ENCODE peak calls at places on chromosomes 16 and 17, in ten cellular contexts. T is H9; D is stimulated activated CD8-positive, alpha-beta memory T cell treated with anti-CD3 and anti-CD28 coated beads, Interleukin-7, amount 100 ng/mL, for 24 hours; R is cerebellar cortex; U is GM04503; A is NCI-H1436 treated with DMSO at 0.1 percent for 48 hours; J is activated T-cell treated with anti-CD3 and anti-CD28 coated beads, Interleukin-2, amount 50 U/mL, for 72 hours; I is Kasumi-1; Z is activated effector memory CD4-positive, alpha-beta T cell treated with Interleukin-2 at 50 U/mL for 16 hours; M is kidney glomerular epithelial cell. P is an unnamed sample.

GRCh38 chr17:13230908-13231307 is 213.1 kb upstream of the ELAC2 start:
- DNase-seq in T (no peak), D (no peak), R (no peak), U (no peak), A (no peak), J (no peak), I (no peak), Z (no peak), M (no peak), P (no peak)

GRCh38 chr17:69857412-69857835 is 217.6 kb upstream of the KCNJ16 start:
- DNase-seq in T (no peak), D (no peak), R (no peak), U (peak; percentile 80), A (no peak), J (no peak), I (no peak), Z (no peak), M (peak; percentile 19), P (no peak)

GRCh38 chr17:20114466-20114865 is 105.3 kb downstream of the SPECC1 start:
- DNase-seq in T (no peak), D (no peak), R (no peak), U (no peak), A (no peak), J (no peak), I (no peak), Z (no peak), M (no peak), P (no peak)

GRCh38 chr16:74944466-74944865 is 40.5 kb downstream of the WDR59 start:
- DNase-seq in T (no peak), D (no peak), R (no peak), U (no peak), A (no peak), J (no peak), I (no peak), Z (no peak), M (no peak), P (no peak)

GRCh38 chr17:67582632-67583230 is 135.0 kb upstream of the NOL11 start:
- DNase-seq in T (no peak), D (no peak), R (no peak), U (no peak), A (no peak), J (no peak), I (no peak), Z (no peak), M (peak; percentile 91), P (no peak)

GRCh38 chr17:55157165-55157564 is 107.6 kb upstream of the HLF start:
- DNase-seq in T (no peak), D (no peak), R (peak; percentile 10), U (no peak), A (no peak), J (no peak), I (no peak), Z (no peak), M (peak; percentile 10), P (no peak)

GRCh38 chr17:32357615-32358014 is 7.7 kb downstream of the ZNF207 start:
- DNase-seq in T (no peak), D (no peak), R (no peak), U (no peak), A (no peak), J (no peak), I (no peak), Z (no peak), M (no peak), P (no peak)

GRCh38 chr16:56514845-56515244 is 5.0 kb downstream of the BBS2 start:
- DNase-seq in T (no peak), D (no peak), R (peak; percentile 24), U (no peak), A (no peak), J (no peak), I (no peak), Z (no peak), M (peak; percentile 29), P (no peak)

GRCh38 chr17:7932949-7933348 is 943 bp downstream of the CNTROB start:
- DNase-seq in T (peak; percentile 67), D (no peak), R (no peak), U (no peak), A (no peak), J (peak; percentile 54), I (peak; percentile 27), Z (no peak), M (peak; percentile 32), P (no peak)

GRCh38 chr16:70556063-70556462 is 32.4 kb downstream of the SF3B3 start:
- DNase-seq in T (no peak), D (no peak), R (no peak), U (no peak), A (no peak), J (no peak), I (no peak), Z (no peak), M (no peak), P (no peak)

GRCh38 chr16:53925011-53925410 is 221.1 kb downstream of the FTO start:
- DNase-seq in T (no peak), D (no peak), R (no peak), U (no peak), A (no peak), J (no peak), I (no peak), Z (no peak), M (no peak), P (no peak)

GRCh38 chr17:61063528-61063927 is 336.1 kb upstream of the TBX2 start:
- DNase-seq in T (no peak), D (no peak), R (no peak), U (no peak), A (no peak), J (no peak), I (no peak), Z (no peak), M (no peak), P (no peak)

GRCh38 chr17:66250686-66251085 is 21.5 kb upstream of the APOH start:
- DNase-seq in T (no peak), D (no peak), R (no peak), U (no peak), A (no peak), J (no peak), I (no peak), Z (no peak), M (no peak), P (no peak)

GRCh38 chr17:29640413-29640812 is 17.7 kb upstream of the CORO6 start:
- DNase-seq in T (no peak), D (no peak), R (no peak), U (peak; percentile 39), A (no peak), J (no peak), I (no peak), Z (no peak), M (no peak), P (no peak)

GRCh38 chr17:46122486-46122871 is 70.8 kb downstream of the KANSL1 start:
- DNase-seq in T (no peak), D (no peak), R (no peak), U (no peak), A (no peak), J (no peak), I (no peak), Z (no peak), M (no peak), P (no peak)

GRCh38 chr17:42484304-42484703 is 25.6 kb downstream of the ATP6V0A1 start:
- DNase-seq in T (no peak), D (peak; percentile 26), R (no peak), U (no peak), A (no peak), J (peak; percentile 85), I (peak; percentile 74), Z (peak; percentile 58), M (no peak), P (no peak)

GRCh38 chr17:41442772-41443171 is 2.0 kb upstream of the KRT38 start:
- DNase-seq in T (no peak), D (no peak), R (no peak), U (peak; percentile 84), A (no peak), J (no peak), I (no peak), Z (no peak), M (no peak), P (no peak)

GRCh38 chr17:3867606-3868005 is 21.6 kb upstream of the NCBP3 start:
- DNase-seq in T (no peak), D (no peak), R (no peak), U (no peak), A (no peak), J (no peak), I (no peak), Z (no peak), M (no peak), P (no peak)

GRCh38 chr16:75323198-75323597 is 71.8 kb upstream of the BCAR1 start:
- DNase-seq in T (no peak), D (no peak), R (no peak), U (no peak), A (no peak), J (no peak), I (no peak), Z (no peak), M (no peak), P (no peak)

GRCh38 chr16:56354746-56355145 is 70.6 kb downstream of the AMFR start:
- DNase-seq in T (no peak), D (no peak), R (no peak), U (no peak), A (no peak), J (no peak), I (no peak), Z (no peak), M (no peak), P (no peak)

GRCh38 chr16:27367463-27368357 is 34.3 kb upstream of the IL21R start:
- DNase-seq in T (peak; percentile 81), D (peak; percentile 74), R (peak; percentile 52), U (no peak), A (no peak), J (peak; percentile 93), I (peak; percentile 44), Z (peak; percentile 73), M (peak; percentile 47), P (peak; percentile 89)

GRCh38 chr17:82940226-82941020 is 100.6 kb upstream of the ZNF750 start:
- DNase-seq in T (no peak), D (no peak), R (no peak), U (no peak), A (no peak), J (no peak), I (no peak), Z (no peak), M (no peak), P (no peak)

GRCh38 chr16:2773188-2773968 is 3.7 kb downstream of the ELOB start:
- DNase-seq in T (peak; percentile 33), D (no peak), R (no peak), U (no peak), A (no peak), J (no peak), I (no peak), Z (no peak), M (no peak), P (no peak)

GRCh38 chr16:66065869-66066403 is 300.6 kb upstream of the CDH5 start:
- DNase-seq in T (no peak), D (no peak), R (no peak), U (no peak), A (no peak), J (no peak), I (no peak), Z (no peak), M (no peak), P (no peak)

GRCh38 chr17:29112780-29113295 is 67.4 kb downstream of the MYO18A start:
- DNase-seq in T (no peak), D (no peak), R (no peak), U (no peak), A (no peak), J (no peak), I (no peak), Z (no peak), M (peak; percentile 54), P (no peak)

GRCh38 chr16:21156767-21157467 is 1.6 kb upstream of the LDAF1 start:
- DNase-seq in T (peak; percentile 63), D (no peak), R (peak; percentile 89), U (no peak), A (no peak), J (peak; percentile 8), I (peak; percentile 31), Z (no peak), M (peak; percentile 72), P (no peak)

GRCh38 chr17:29162909-29163341 is 17.3 kb downstream of the MYO18A start:
- DNase-seq in T (no peak), D (no peak), R (peak; percentile 28), U (no peak), A (no peak), J (no peak), I (no peak), Z (no peak), M (no peak), P (no peak)